ENCODE peak calls at places on chromosomes 6 and 20, in six cellular contexts. One of them, this sample, is unnamed.

GRCh38 chr6:146543940-146544661 is 468 bp downstream of the RAB32 start:
- DNase-seq in AG09309: no peak
- DNase-seq in mucosa of descending colon: peak
- DNase-seq in IMR-90: peak
- DNase-seq in Panc1: no peak
- DNase-seq in A673: no peak
- DNase-seq in this sample: no peak

GRCh38 chr6:5004373-5005037 is 668 bp upstream of the RPP40 start:
- DNase-seq in AG09309: no peak
- DNase-seq in Panc1: no peak
- DNase-seq in A673: peak
- DNase-seq in mucosa of descending colon: no peak
- DNase-seq in IMR-90: no peak
- DNase-seq in this sample: peak

GRCh38 chr6:44495036-44495901 is 107.8 kb downstream of the CDC5L start:
- DNase-seq in AG09309: no peak
- DNase-seq in Panc1: no peak
- DNase-seq in A673: no peak
- DNase-seq in mucosa of descending colon: no peak
- DNase-seq in IMR-90: no peak
- DNase-seq in this sample: no peak

GRCh38 chr6:130282234-130282995 is 59.7 kb upstream of the SAMD3 start:
- DNase-seq in Panc1: no peak
- DNase-seq in A673: peak
- DNase-seq in mucosa of descending colon: peak
- DNase-seq in AG09309: peak
- DNase-seq in IMR-90: peak
- DNase-seq in this sample: no peak

GRCh38 chr6:146503096-146503495 is 40.5 kb upstream of the RAB32 start:
- DNase-seq in Panc1: no peak
- DNase-seq in IMR-90: no peak
- DNase-seq in AG09309: no peak
- DNase-seq in mucosa of descending colon: no peak
- DNase-seq in A673: no peak
- DNase-seq in this sample: no peak

GRCh38 chr6:132520953-132521352 is 8.0 kb upstream of the STX7 start:
- DNase-seq in AG09309: peak
- DNase-seq in A673: no peak
- DNase-seq in mucosa of descending colon: no peak
- DNase-seq in IMR-90: peak
- DNase-seq in Panc1: no peak
- DNase-seq in this sample: no peak

GRCh38 chr6:39137235-39137634 is 22.2 kb upstream of the SAYSD1 start:
- DNase-seq in IMR-90: peak
- DNase-seq in AG09309: no peak
- DNase-seq in A673: peak
- DNase-seq in Panc1: no peak
- DNase-seq in mucosa of descending colon: peak
- DNase-seq in this sample: no peak

GRCh38 chr6:131182991-131183425 is 47.7 kb downstream of the AKAP7 start:
- DNase-seq in A673: peak
- DNase-seq in Panc1: no peak
- DNase-seq in mucosa of descending colon: peak
- DNase-seq in IMR-90: peak
- DNase-seq in AG09309: no peak
- DNase-seq in this sample: peak

GRCh38 chr6:74410630-74411029 is 714.6 kb downstream of the CD109 start:
- DNase-seq in AG09309: peak
- DNase-seq in A673: no peak
- DNase-seq in Panc1: no peak
- DNase-seq in mucosa of descending colon: no peak
- DNase-seq in IMR-90: peak
- DNase-seq in this sample: peak

GRCh38 chr6:160356074-160356754 is 8.0 kb downstream of the SLC22A3 start:
- DNase-seq in AG09309: no peak
- DNase-seq in Panc1: no peak
- DNase-seq in A673: no peak
- DNase-seq in mucosa of descending colon: no peak
- DNase-seq in IMR-90: no peak
- DNase-seq in this sample: no peak

GRCh38 chr6:141726158-141726557 is 406.6 kb upstream of the GJE1 start:
- DNase-seq in IMR-90: no peak
- DNase-seq in A673: peak
- DNase-seq in Panc1: no peak
- DNase-seq in AG09309: no peak
- DNase-seq in mucosa of descending colon: no peak
- DNase-seq in this sample: peak

GRCh38 chr6:105179244-105180065 is at the start of gene POPDC3:
- DNase-seq in IMR-90: peak
- DNase-seq in AG09309: no peak
- DNase-seq in A673: peak
- DNase-seq in Panc1: no peak
- DNase-seq in mucosa of descending colon: no peak
- DNase-seq in this sample: no peak
- H3K4me3 ChIP-seq in IMR-90: peak
- H3K4me3 ChIP-seq in AG09309: peak
- H3K4me3 ChIP-seq in A673: peak
- H3K4me3 ChIP-seq in Panc1: peak
- H3K4me3 ChIP-seq in mucosa of descending colon: no peak
- H3K4me3 ChIP-seq in this sample: peak

GRCh38 chr6:10412948-10413849 is 1.7 kb downstream of the TFAP2A start:
- DNase-seq in A673: peak
- DNase-seq in Panc1: no peak
- DNase-seq in AG09309: no peak
- DNase-seq in IMR-90: no peak
- DNase-seq in mucosa of descending colon: no peak
- DNase-seq in this sample: no peak

GRCh38 chr6:10415593-10416480 is 963 bp upstream of the TFAP2A start:
- DNase-seq in Panc1: no peak
- DNase-seq in A673: no peak
- DNase-seq in mucosa of descending colon: no peak
- DNase-seq in IMR-90: no peak
- DNase-seq in AG09309: no peak
- DNase-seq in this sample: no peak

GRCh38 chr6:10413850-10414765 is 766 bp downstream of the TFAP2A start:
- DNase-seq in AG09309: no peak
- DNase-seq in Panc1: no peak
- DNase-seq in A673: peak
- DNase-seq in mucosa of descending colon: no peak
- DNase-seq in IMR-90: no peak
- DNase-seq in this sample: no peak

GRCh38 chr6:10416516-10416862 is 1.6 kb upstream of the TFAP2A start:
- DNase-seq in A673: no peak
- DNase-seq in mucosa of descending colon: no peak
- DNase-seq in Panc1: no peak
- DNase-seq in IMR-90: no peak
- DNase-seq in AG09309: no peak
- DNase-seq in this sample: no peak

DNA sequence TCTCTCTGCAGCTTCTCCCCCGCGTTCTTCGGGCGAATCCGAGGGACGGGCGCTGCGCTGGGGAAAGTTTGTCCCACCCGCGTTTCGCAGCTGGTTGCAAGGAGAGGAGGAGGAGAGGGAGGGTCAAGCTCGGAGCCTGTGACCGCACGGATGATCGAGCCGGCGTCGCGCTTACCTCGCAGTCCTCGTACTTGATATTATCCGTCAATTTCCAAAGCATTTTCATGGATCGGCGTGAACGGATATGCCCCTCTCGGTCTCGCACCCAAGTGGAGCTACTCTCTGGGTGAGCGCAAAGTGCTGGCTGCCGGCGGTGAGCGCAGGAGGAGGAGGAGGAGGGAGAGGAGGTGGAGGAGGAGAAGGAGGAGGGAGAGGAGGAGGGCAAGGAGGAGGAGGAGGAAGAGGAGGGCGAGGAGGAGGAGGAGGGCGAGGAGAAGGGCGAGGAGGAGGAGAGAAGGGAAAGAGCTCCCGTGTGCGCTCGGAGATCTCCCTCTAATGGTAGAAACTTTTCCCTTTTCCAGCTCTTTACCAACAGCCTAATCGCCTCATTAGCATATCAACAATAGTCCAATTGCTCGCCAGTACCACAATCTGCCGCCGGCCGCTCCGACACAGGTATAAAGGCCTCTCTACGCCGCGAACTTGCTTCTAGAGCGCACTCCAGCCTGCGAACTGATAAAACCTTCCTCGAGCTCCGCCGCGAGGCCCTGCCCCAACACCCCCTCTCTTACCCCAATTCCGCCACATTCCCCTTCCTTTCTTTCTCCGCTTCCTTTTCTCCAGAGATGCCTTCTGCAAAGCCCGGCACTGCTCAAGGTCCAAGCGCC is at the start of gene TFAP2A:
- DNase-seq in Panc1: no peak
- DNase-seq in IMR-90: peak
- DNase-seq in A673: peak
- DNase-seq in AG09309: no peak
- DNase-seq in mucosa of descending colon: no peak
- DNase-seq in this sample: no peak
- H3K4me3 ChIP-seq in Panc1: peak
- H3K4me3 ChIP-seq in IMR-90: peak
- H3K4me3 ChIP-seq in A673: peak
- H3K4me3 ChIP-seq in AG09309: peak
- H3K4me3 ChIP-seq in mucosa of descending colon: no peak
- H3K4me3 ChIP-seq in this sample: no peak

GRCh38 chr20:36307412-36308317 is 1.5 kb downstream of the DLGAP4 start:
- DNase-seq in AG09309: no peak
- DNase-seq in mucosa of descending colon: no peak
- DNase-seq in Panc1: no peak
- DNase-seq in IMR-90: no peak
- DNase-seq in A673: no peak
- DNase-seq in this sample: no peak

GRCh38 chr20:36304786-36305495 is 1.2 kb upstream of the DLGAP4 start:
- DNase-seq in A673: no peak
- DNase-seq in Panc1: no peak
- DNase-seq in mucosa of descending colon: no peak
- DNase-seq in IMR-90: no peak
- DNase-seq in AG09309: no peak
- DNase-seq in this sample: no peak

GRCh38 chr20:36308318-36308710 is 2.2 kb downstream of the DLGAP4 start:
- DNase-seq in AG09309: no peak
- DNase-seq in A673: no peak
- DNase-seq in mucosa of descending colon: no peak
- DNase-seq in Panc1: no peak
- DNase-seq in IMR-90: no peak
- DNase-seq in this sample: no peak

GRCh38 chr20:36305602-36306556 is at the start of gene DLGAP4:
- DNase-seq in mucosa of descending colon: no peak
- DNase-seq in Panc1: no peak
- DNase-seq in AG09309: no peak
- DNase-seq in IMR-90: no peak
- DNase-seq in A673: no peak
- DNase-seq in this sample: no peak

DNA sequence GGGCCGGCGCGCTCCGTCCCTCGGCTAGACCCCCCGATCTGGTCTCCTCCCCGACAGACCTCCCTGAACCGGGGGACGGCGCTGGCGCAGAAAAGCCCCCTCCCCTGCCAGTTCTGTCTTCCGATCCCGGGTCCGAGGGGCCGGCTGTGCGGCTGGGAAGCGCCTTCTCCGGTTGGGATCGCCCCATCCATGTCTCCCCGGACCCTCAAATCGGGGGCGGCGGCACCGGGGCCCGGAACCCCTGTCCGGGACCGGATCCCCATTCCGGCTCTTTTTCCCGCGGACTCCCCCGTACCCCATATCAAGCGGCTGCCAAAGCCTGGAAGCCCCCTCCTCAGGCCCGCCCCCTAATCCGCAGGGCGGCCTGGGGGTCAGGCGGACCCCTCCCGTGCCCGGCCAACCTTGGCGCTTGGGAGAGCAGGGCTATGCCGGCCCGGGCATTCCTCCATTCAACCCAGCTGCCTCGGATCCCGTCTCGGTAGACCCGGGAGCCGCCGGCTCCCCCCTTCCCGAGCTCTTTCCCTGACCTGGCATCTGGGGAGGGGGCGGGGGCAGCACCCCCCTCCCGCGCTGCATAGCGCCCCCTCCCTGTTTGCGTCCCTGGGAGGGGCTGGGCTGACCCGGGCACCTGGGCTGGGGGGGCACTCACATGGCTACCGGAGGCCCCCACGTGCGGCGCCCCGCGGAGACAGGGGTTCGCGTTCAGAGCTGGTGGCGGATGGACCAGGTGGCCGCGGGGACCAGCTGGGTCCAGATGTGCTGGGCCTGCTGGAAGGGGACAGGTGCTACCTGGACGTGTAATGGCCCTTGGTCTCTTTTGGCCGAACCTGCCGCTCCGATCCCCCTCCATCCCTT is 645 bp downstream of the DLGAP4 start:
- DNase-seq in IMR-90: no peak
- DNase-seq in mucosa of descending colon: no peak
- DNase-seq in Panc1: no peak
- DNase-seq in A673: no peak
- DNase-seq in AG09309: no peak
- DNase-seq in this sample: no peak
- H3K4me3 ChIP-seq in IMR-90: no peak
- H3K4me3 ChIP-seq in mucosa of descending colon: no peak
- H3K4me3 ChIP-seq in Panc1: no peak
- H3K4me3 ChIP-seq in A673: peak
- H3K4me3 ChIP-seq in AG09309: no peak
- H3K4me3 ChIP-seq in this sample: no peak

DNA sequence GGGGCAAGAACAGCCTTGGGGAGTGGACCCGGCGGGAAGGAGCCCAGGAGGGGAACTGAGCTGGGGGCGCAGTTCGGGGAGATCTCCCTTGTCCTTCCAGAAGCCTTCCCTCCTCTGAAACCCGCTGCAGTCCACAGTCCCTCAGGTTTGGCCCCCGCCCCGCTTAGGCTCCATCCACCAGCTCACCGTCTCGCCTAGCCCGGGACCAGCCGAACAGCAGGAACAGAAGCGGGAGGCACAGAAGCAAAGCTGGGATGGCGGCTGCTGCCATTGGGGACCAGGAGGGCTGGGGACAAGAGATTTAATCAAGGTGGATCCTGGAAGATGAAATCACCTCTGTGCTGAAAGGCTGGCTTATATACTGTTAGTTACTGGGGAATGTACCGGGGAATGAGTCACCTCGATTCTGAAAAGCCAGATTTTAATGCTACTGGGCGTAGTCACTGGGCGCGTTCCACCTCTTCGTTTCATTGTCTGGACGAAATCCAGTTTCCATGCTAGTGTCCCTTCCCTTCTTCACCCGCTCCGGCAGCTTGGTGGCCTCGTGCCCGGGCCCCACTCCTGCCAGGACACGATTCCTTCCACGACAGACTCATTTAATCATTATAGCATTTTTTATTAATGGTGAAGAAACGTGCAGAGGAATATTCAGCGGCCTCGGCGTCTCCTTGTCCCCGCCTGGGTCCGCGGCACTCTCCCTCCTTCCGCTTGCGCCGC is at the start of gene RAET1L:
- DNase-seq in AG09309: peak
- DNase-seq in IMR-90: peak
- DNase-seq in mucosa of descending colon: peak
- DNase-seq in Panc1: no peak
- DNase-seq in A673: peak
- DNase-seq in this sample: peak
- H3K4me3 ChIP-seq in AG09309: peak
- H3K4me3 ChIP-seq in IMR-90: peak
- H3K4me3 ChIP-seq in mucosa of descending colon: no peak
- H3K4me3 ChIP-seq in Panc1: no peak
- H3K4me3 ChIP-seq in A673: peak
- H3K4me3 ChIP-seq in this sample: peak

This sample was measured in skeletal muscle cell.